ENCODE peak calls at places on chromosomes 16 and 17, in eight cellular contexts. S is K562, Q is AG09309, E is heart left ventricle, Y is fibroblast of the aortic adventitia, D is hepatocyte, F is psoas muscle, C is mucosa of descending colon. L is an unnamed sample.

GRCh38 chr16:29765167-29766032 is 12.7 kb upstream of the ZG16 start:
- DNase-seq in S (no peak), Q (no peak), E (no peak), Y (no peak), D (peak), F (no peak), C (peak), L (no peak)

GRCh38 chr17:2484876-2485275 is 26.8 kb downstream of the METTL16 start:
- DNase-seq in S (no peak), Q (no peak), E (no peak), Y (no peak), D (no peak), F (no peak), C (no peak), L (no peak)

GRCh38 chr17:58184308-58184985 is 8.1 kb upstream of the EPX start:
- DNase-seq in S (peak), Q (no peak), E (no peak), Y (peak), D (no peak), F (no peak), C (no peak), L (no peak)

GRCh38 chr16:28182183-28182582 is 29.6 kb downstream of the XPO6 start:
- DNase-seq in S (no peak), Q (no peak), E (no peak), Y (no peak), D (no peak), F (no peak), C (no peak), L (no peak)

GRCh38 chr16:49754495-49755290 is 101.2 kb downstream of the ZNF423 start:
- DNase-seq in S (no peak), Q (no peak), E (peak), Y (peak), D (peak), F (peak), C (peak), L (no peak)

GRCh38 chr16:50537533-50538290 is 10.5 kb upstream of the NKD1 start:
- DNase-seq in S (no peak), Q (no peak), E (no peak), Y (no peak), D (no peak), F (no peak), C (no peak), L (no peak)

GRCh38 chr17:82848022-82848592 is 8.3 kb upstream of the ZNF750 start:
- DNase-seq in S (no peak), Q (peak), E (peak), Y (peak), D (peak), F (peak), C (peak), L (peak)

GRCh38 chr17:77419547-77420475 is 279.0 kb downstream of the SEC14L1 start:
- DNase-seq in S (peak), Q (no peak), E (no peak), Y (no peak), D (no peak), F (no peak), C (no peak), L (peak)

GRCh38 chr17:11269210-11269609 is 28.2 kb downstream of the SHISA6 start:
- DNase-seq in S (no peak), Q (no peak), E (no peak), Y (no peak), D (no peak), F (no peak), C (no peak), L (no peak)

GRCh38 chr16:26983426-26983825 is 83.3 kb upstream of the C16orf82 start:
- DNase-seq in S (no peak), Q (no peak), E (no peak), Y (no peak), D (no peak), F (no peak), C (no peak), L (no peak)

GRCh38 chr17:15914400-15915165 is 30.3 kb upstream of the ADORA2B start:
- DNase-seq in S (no peak), Q (no peak), E (no peak), Y (peak), D (no peak), F (no peak), C (no peak), L (no peak)

GRCh38 chr16:68436581-68436980 is 11.7 kb downstream of the SMPD3 start:
- DNase-seq in S (peak), Q (no peak), E (no peak), Y (no peak), D (no peak), F (no peak), C (no peak), L (no peak)

GRCh38 chr17:43543771-43544575 is 2.2 kb downstream of the ETV4 start:
- DNase-seq in S (peak), Q (no peak), E (no peak), Y (no peak), D (no peak), F (no peak), C (no peak), L (no peak)

GRCh38 chr16:69796285-69797118 is 34.4 kb downstream of the WWP2 start:
- DNase-seq in S (peak), Q (peak), E (peak), Y (peak), D (peak), F (no peak), C (peak), L (peak)

GRCh38 chr16:85381738-85382592 is 231.2 kb upstream of the GSE1 start:
- DNase-seq in S (peak), Q (no peak), E (no peak), Y (peak), D (no peak), F (no peak), C (no peak), L (no peak)

GRCh38 chr17:79808763-79809529 is 12.1 kb upstream of the CBX8 start:
- DNase-seq in S (no peak), Q (no peak), E (no peak), Y (no peak), D (peak), F (no peak), C (peak), L (peak)

GRCh38 chr17:67174190-67174589 is 70.8 kb downstream of the HELZ start:
- DNase-seq in S (no peak), Q (no peak), E (no peak), Y (no peak), D (no peak), F (no peak), C (no peak), L (no peak)

GRCh38 chr17:73546770-73547345 is 97.4 kb downstream of the SDK2 start:
- DNase-seq in S (peak), Q (no peak), E (no peak), Y (no peak), D (peak), F (no peak), C (peak), L (peak)

GRCh38 chr17:1455748-1456599 is at the start of gene CRK:
- DNase-seq in S (peak), Q (peak), E (peak), Y (peak), D (peak), F (peak), C (peak), L (peak)

GRCh38 chr17:35866356-35866950 is 2.2 kb downstream of the HEATR9 start:
- DNase-seq in S (no peak), Q (no peak), E (no peak), Y (no peak), D (peak), F (no peak), C (no peak), L (no peak)

GRCh38 chr17:47225436-47225858 is 16.3 kb downstream of the MYL4 start:
- DNase-seq in S (no peak), Q (peak), E (peak), Y (peak), D (no peak), F (no peak), C (peak), L (no peak)

GRCh38 chr16:21167929-21168602 is 9.6 kb downstream of the LDAF1 start:
- DNase-seq in S (no peak), Q (no peak), E (no peak), Y (no peak), D (no peak), F (no peak), C (no peak), L (no peak)

GRCh38 chr17:76569607-76570279 is 15.9 kb downstream of the ST6GALNAC2 start:
- DNase-seq in S (no peak), Q (no peak), E (no peak), Y (no peak), D (no peak), F (peak), C (no peak), L (no peak)

GRCh38 chr16:53082509-53082908 is 27.7 kb downstream of the CHD9 start:
- DNase-seq in S (no peak), Q (no peak), E (no peak), Y (no peak), D (no peak), F (no peak), C (no peak), L (no peak)

GRCh38 chr16:58196898-58197313 is 1.0 kb downstream of the CSNK2A2 start:
- DNase-seq in S (no peak), Q (no peak), E (peak), Y (peak), D (peak), F (no peak), C (no peak), L (no peak)

GRCh38 chr16:74635303-74635702 is 28.4 kb upstream of the GLG1 start:
- DNase-seq in S (no peak), Q (no peak), E (no peak), Y (no peak), D (no peak), F (no peak), C (no peak), L (no peak)

GRCh38 chr17:419073-419735 is 66.6 kb upstream of the RPH3AL start:
- DNase-seq in S (no peak), Q (no peak), E (no peak), Y (no peak), D (peak), F (no peak), C (no peak), L (peak)

GRCh38 chr17:59074494-59074893 is 32.2 kb downstream of the TRIM37 start:
- DNase-seq in S (no peak), Q (peak), E (no peak), Y (peak), D (no peak), F (no peak), C (no peak), L (no peak)

GRCh38 chr17:75679706-75680201 is 12.6 kb downstream of the SAP30BP start:
- DNase-seq in S (no peak), Q (no peak), E (peak), Y (no peak), D (peak), F (no peak), C (peak), L (no peak)

GRCh38 chr16:17460890-17461289 is 9.9 kb downstream of the XYLT1 start:
- DNase-seq in S (no peak), Q (no peak), E (no peak), Y (no peak), D (no peak), F (no peak), C (no peak), L (no peak)

GRCh38 chr16:17457513-17457912 is 13.2 kb downstream of the XYLT1 start:
- DNase-seq in S (no peak), Q (no peak), E (no peak), Y (no peak), D (no peak), F (no peak), C (no peak), L (no peak)

GRCh38 chr16:17461951-17462729 is 8.6 kb downstream of the XYLT1 start:
- DNase-seq in S (no peak), Q (no peak), E (no peak), Y (no peak), D (no peak), F (no peak), C (no peak), L (no peak)

GRCh38 chr16:17457997-17458396 is 12.8 kb downstream of the XYLT1 start:
- DNase-seq in S (no peak), Q (no peak), E (no peak), Y (no peak), D (no peak), F (no peak), C (no peak), L (no peak)

DNA sequence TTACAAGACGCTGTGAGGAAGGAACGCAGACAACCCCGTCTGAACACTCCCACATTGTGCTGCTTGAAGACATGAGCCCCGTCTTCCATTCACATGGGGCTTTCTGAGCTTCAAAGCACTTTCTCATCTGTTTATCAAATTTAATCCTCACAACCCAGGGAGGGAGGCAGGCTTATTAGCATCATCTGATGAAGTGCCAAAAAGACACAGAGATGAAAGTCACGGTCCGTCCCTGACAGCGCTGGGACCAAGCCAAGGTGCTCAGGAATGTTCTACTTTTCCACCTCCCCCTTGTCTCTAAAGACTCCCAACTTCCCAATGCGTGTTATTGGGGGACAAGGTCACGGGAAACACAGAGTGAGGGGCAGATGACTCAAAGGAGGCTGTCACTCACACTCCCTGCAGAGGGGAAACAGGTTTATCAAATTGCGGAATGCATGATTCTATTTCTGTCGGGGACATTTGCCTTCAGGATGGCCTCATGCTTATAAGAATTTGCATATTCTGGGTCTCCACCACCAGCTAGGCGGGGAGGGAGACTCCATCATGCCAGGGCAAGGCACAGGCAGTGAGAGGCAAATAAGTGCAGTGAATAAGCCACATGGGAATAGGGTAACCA is 10.7 kb downstream of the XYLT1 start:
- DNase-seq in S (no peak), Q (no peak), E (no peak), Y (no peak), D (no peak), F (no peak), C (no peak), L (no peak)
- H3K4me3 ChIP-seq in S (no peak), Q (no peak), E (no peak), Y (no peak), D (no peak), F (no peak), C (no peak), L (no peak)

DNA sequence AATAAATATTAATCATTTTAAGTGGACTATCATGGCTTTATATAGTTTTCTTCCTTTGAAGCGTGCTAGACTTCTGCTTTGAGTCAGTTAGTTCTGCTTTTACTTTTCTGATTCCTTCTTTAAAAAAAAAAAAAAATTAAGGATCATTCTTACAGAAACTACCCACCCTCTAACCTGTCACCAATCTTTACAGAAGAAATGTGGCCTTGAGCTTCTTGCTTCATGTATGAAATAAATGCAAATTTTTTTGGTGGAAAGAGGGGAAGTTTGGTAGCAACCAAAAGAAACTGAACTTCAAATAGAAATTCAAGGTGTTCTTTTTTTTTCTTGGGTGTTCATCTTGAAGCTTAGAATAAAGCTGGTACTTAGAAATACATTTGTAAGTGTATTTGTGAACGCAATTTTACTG is 2.2 kb downstream of the EVI2A start:
- DNase-seq in S (no peak), Q (no peak), E (no peak), Y (no peak), D (no peak), F (no peak), C (no peak), L (peak)
- H3K4me3 ChIP-seq in S (no peak), Q (no peak), E (peak), Y (no peak), D (no peak), F (peak), C (no peak), L (peak)

GRCh38 chr17:41304091-41304490 is 1.4 kb upstream of the KRTAP29-1 start:
- DNase-seq in S (no peak), Q (no peak), E (no peak), Y (no peak), D (no peak), F (no peak), C (no peak), L (no peak)

GRCh38 chr17:41307647-41308046 is 1.5 kb downstream of the KRTAP16-1 start:
- DNase-seq in S (no peak), Q (peak), E (no peak), Y (peak), D (no peak), F (no peak), C (no peak), L (no peak)

GRCh38 chr17:41308918-41309359 is at the start of gene KRTAP16-1:
- DNase-seq in S (no peak), Q (no peak), E (no peak), Y (no peak), D (no peak), F (no peak), C (no peak), L (no peak)

GRCh38 chr17:41311111-41311510 is 2.0 kb upstream of the KRTAP16-1 start:
- DNase-seq in S (no peak), Q (no peak), E (no peak), Y (no peak), D (no peak), F (no peak), C (no peak), L (no peak)

DNA sequence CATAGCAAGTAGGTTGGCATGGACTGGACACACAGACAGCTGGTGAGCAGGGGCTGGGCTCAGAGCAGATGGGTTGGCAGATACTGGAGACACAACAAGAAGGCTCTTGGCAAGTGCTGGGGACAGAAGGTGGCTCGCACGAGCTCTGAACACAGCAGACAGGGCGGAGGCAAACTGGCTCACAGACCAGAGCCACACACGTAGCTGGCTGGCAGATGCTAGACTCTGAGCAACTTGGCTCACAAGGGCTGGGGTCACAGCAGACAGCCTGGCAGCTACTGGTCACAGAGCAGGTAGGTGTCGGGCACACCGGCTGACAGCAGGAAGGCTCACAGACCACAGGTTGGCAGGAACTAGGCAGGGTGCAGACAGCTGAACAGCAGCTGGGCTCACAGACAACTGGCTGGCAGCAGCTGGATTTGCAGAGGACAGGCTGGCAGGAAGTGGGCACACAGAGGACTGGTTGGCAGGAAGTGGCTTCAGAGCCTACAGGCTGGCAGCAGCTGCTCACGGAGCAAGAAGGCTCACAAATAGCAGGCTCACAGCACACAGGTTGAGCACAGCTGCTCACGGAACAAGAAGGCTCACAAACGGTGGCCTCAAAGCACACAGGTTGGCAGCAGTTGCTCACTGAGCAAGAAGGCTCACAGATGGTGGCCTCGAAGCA is 725 bp downstream of the KRTAP16-1 start:
- DNase-seq in S (no peak), Q (no peak), E (no peak), Y (no peak), D (no peak), F (peak), C (peak), L (peak)
- H3K4me3 ChIP-seq in S (no peak), Q (no peak), E (no peak), Y (no peak), D (no peak), F (no peak), C (no peak), L (no peak)

GRCh38 chr17:7328840-7329359 is at the start of gene NEURL4:
- DNase-seq in S (no peak), Q (no peak), E (no peak), Y (no peak), D (no peak), F (no peak), C (peak), L (no peak)

GRCh38 chr17:7328009-7328408 is 1.1 kb downstream of the NEURL4 start:
- DNase-seq in S (no peak), Q (no peak), E (no peak), Y (no peak), D (no peak), F (no peak), C (no peak), L (no peak)

GRCh38 chr17:7327056-7327455 is 2.1 kb downstream of the NEURL4 start:
- DNase-seq in S (no peak), Q (no peak), E (no peak), Y (no peak), D (no peak), F (no peak), C (no peak), L (no peak)

GRCh38 chr17:7326186-7326585 is 2.9 kb downstream of the NEURL4 start:
- DNase-seq in S (no peak), Q (no peak), E (no peak), Y (no peak), D (no peak), F (no peak), C (no peak), L (no peak)

DNA sequence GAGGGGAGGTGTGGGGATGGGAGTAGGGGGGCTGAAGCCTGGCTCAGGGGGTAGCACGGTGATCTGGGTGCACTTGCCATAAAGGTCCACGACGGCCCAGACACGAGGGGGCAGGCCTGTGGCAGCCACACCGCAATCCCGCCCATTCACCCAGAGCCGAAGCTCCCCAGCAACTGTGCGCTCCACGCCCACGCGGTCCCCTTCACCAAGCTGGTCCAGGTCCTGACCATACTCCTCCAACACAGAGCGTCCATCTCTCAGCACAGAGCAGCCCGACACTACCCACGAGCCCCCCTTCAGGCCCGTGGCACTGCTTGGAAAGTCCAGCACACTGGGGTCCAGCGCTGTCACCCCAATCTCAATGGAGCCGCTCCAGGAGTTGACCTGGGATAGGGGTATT is 1.6 kb downstream of the NEURL4 start:
- DNase-seq in S (no peak), Q (no peak), E (no peak), Y (no peak), D (no peak), F (no peak), C (no peak), L (no peak)
- H3K4me3 ChIP-seq in S (peak), Q (no peak), E (no peak), Y (no peak), D (no peak), F (peak), C (no peak), L (no peak)

DNA sequence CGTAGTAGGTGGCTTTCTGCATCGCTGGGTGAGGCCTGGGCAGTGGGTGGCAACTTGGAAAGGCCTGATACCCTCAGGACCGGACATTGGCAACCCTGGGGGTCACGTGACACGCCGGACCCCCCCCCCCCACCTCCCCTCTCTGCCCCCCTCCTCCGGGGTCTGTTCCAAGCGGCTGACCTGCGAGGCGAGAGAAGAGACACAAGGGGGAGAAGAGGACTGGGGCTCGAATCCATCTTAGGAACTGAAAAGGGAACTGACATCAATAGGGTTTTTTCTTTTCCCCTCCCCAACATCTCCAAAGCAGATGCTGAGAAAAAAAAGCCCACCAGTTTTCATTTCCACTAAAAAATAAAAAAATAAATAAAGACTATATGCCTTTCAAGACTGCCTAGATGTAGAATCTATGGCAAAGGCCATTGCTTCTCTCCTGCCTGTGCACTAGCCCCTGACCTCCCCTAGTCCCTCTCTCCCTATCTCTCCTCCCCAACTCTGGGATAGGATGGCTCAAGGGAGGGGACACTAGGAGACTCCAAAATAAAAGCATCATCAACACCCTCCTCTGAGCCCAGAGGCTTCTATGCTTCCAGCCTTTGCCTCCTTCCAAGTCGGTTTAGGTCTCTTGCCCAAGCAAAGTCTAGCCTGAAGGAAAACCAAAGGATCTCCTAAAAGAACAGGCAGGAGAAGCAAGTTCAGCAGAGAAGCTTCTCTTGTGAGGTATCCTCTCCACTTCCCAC is 7.7 kb upstream of the HOXB2 start:
- DNase-seq in S (no peak), Q (no peak), E (no peak), Y (peak), D (no peak), F (no peak), C (no peak), L (no peak)
- H3K4me3 ChIP-seq in S (no peak), Q (no peak), E (no peak), Y (peak), D (no peak), F (no peak), C (no peak), L (no peak)

L was measured in Jurkat, Clone E6-1.